ENCODE peak calls at places on chromosomes 4 and X, in ten cellular contexts. P, Q, J, Y, M, T, B, X, F and D are unnamed samples.

GRCh38 chr4:186151499-186151898 is 39.9 kb upstream of the CYP4V2 start:
- DNase-seq in P (no peak), Q (no peak), J (no peak), Y (no peak), M (no peak), T (no peak), B (no peak), X (no peak), F (no peak), D (no peak)

GRCh38 chrX:47158781-47159180 is 13.8 kb downstream of the RBM10 start:
- DNase-seq in P (no peak), Q (no peak), J (no peak), Y (no peak), M (no peak), T (no peak), B (no peak), X (no peak), F (no peak), D (no peak)

GRCh38 chr4:17272154-17272553 is 239.7 kb downstream of the QDPR start:
- DNase-seq in P (no peak), Q (no peak), J (no peak), Y (no peak), M (no peak), T (no peak), B (no peak), X (no peak), F (no peak), D (no peak)

GRCh38 chrX:51860679-51861078 is 32.7 kb upstream of the MAGED1 start:
- DNase-seq in P (no peak), Q (peak; percentile 64), J (no peak), Y (no peak), M (peak; percentile 55), T (no peak), B (no peak), X (no peak), F (no peak), D (no peak)

GRCh38 chr4:81466841-81467671 is 4.7 kb downstream of the RASGEF1B start:
- DNase-seq in P (peak; percentile 33), Q (peak; percentile 86), J (no peak), Y (peak; percentile 77), M (peak; percentile 76), T (peak; percentile 60), B (peak; percentile 26), X (peak; percentile 67), F (peak; percentile 71), D (peak; percentile 28)

GRCh38 chr4:67879486-67879885 is 4.3 kb downstream of the TMPRSS11D start:
- DNase-seq in P (no peak), Q (no peak), J (no peak), Y (no peak), M (no peak), T (no peak), B (no peak), X (no peak), F (no peak), D (no peak)

GRCh38 chr4:37827030-37827705 is 682 bp downstream of the PGM2 start:
- DNase-seq in P (no peak), Q (peak; percentile 34), J (no peak), Y (no peak), M (peak; percentile 78), T (no peak), B (no peak), X (no peak), F (no peak), D (no peak)

GRCh38 chr4:14749910-14750309 is 252.4 kb upstream of the CPEB2 start:
- DNase-seq in P (no peak), Q (peak; percentile 82), J (peak; percentile 45), Y (no peak), M (no peak), T (no peak), B (no peak), X (peak; percentile 33), F (no peak), D (peak; percentile 0)

GRCh38 chr4:1723131-1723801 is 1.9 kb downstream of the TACC3 start:
- DNase-seq in P (no peak), Q (no peak), J (peak; percentile 54), Y (peak; percentile 35), M (no peak), T (no peak), B (no peak), X (no peak), F (peak; percentile 33), D (no peak)

GRCh38 chrX:153690466-153690865 is 2.7 kb downstream of the SLC6A8 start:
- DNase-seq in P (no peak), Q (no peak), J (no peak), Y (no peak), M (no peak), T (no peak), B (no peak), X (no peak), F (no peak), D (no peak)

GRCh38 chrX:138638996-138639395 is 72.5 kb downstream of the FGF13 start:
- DNase-seq in P (no peak), Q (no peak), J (no peak), Y (no peak), M (no peak), T (no peak), B (no peak), X (no peak), F (no peak), D (no peak)

GRCh38 chr4:86558258-86558657 is 35.9 kb upstream of the PTPN13 start:
- DNase-seq in P (no peak), Q (no peak), J (no peak), Y (no peak), M (no peak), T (no peak), B (no peak), X (no peak), F (no peak), D (no peak)

GRCh38 chrX:73850124-73851013 is 287.4 kb downstream of the CHIC1 start:
- DNase-seq in P (no peak), Q (peak; percentile 46), J (no peak), Y (no peak), M (no peak), T (no peak), B (no peak), X (no peak), F (no peak), D (no peak)

GRCh38 chr4:143337600-143338287 is 1.1 kb downstream of the GAB1 start:
- DNase-seq in P (no peak), Q (peak; percentile 42), J (no peak), Y (no peak), M (peak; percentile 61), T (no peak), B (no peak), X (no peak), F (no peak), D (no peak)

GRCh38 chr4:42464550-42465124 is 67.3 kb downstream of the SHISA3 start:
- DNase-seq in P (no peak), Q (no peak), J (no peak), Y (no peak), M (no peak), T (no peak), B (no peak), X (no peak), F (no peak), D (no peak)

GRCh38 chrX:134444681-134445080 is 15.3 kb upstream of the HPRT1 start:
- DNase-seq in P (no peak), Q (no peak), J (no peak), Y (no peak), M (no peak), T (no peak), B (no peak), X (no peak), F (no peak), D (no peak)

GRCh38 chr4:7388627-7389026 is 46.1 kb downstream of the PSAPL1 start:
- DNase-seq in P (no peak), Q (no peak), J (no peak), Y (no peak), M (peak; percentile 18), T (no peak), B (no peak), X (no peak), F (no peak), D (no peak)

GRCh38 chr4:170662250-170662649 is 572.5 kb upstream of the AADAT start:
- DNase-seq in P (no peak), Q (peak; percentile 35), J (no peak), Y (no peak), M (peak; percentile 59), T (no peak), B (no peak), X (no peak), F (no peak), D (no peak)